ENCODE peak calls at places on chromosomes 6 and 20, in four cellular contexts. One of them, this sample, is unnamed.

GRCh38 chr6:105326216-105326615 is 76.7 kb downstream of the PREP start:
- DNase-seq in SW 1271: no peak
- DNase-seq in left ventricle myocardium superior: no peak
- DNase-seq in nephron progenitor cell: no peak
- DNase-seq in this sample: no peak

GRCh38 chr6:26404534-26404933 is 2.5 kb downstream of the BTN3A1 start:
- DNase-seq in SW 1271: no peak
- DNase-seq in left ventricle myocardium superior: no peak
- DNase-seq in nephron progenitor cell: no peak
- DNase-seq in this sample: no peak

GRCh38 chr20:43191946-43192847 is 2.5 kb upstream of the PTPRT start:
- DNase-seq in SW 1271: no peak
- DNase-seq in left ventricle myocardium superior: no peak
- DNase-seq in nephron progenitor cell: peak
- DNase-seq in this sample: peak

GRCh38 chr6:45132683-45133294 is 195.3 kb upstream of the RUNX2 start:
- DNase-seq in SW 1271: no peak
- DNase-seq in left ventricle myocardium superior: no peak
- DNase-seq in nephron progenitor cell: no peak
- DNase-seq in this sample: no peak

GRCh38 chr6:109772961-109773431 is 81.9 kb downstream of the FIG4 start:
- DNase-seq in SW 1271: no peak
- DNase-seq in left ventricle myocardium superior: peak
- DNase-seq in nephron progenitor cell: no peak
- DNase-seq in this sample: no peak

GRCh38 chr6:157227202-157228166 is 95.8 kb downstream of the TMEM242 start:
- DNase-seq in SW 1271: no peak
- DNase-seq in left ventricle myocardium superior: no peak
- DNase-seq in nephron progenitor cell: no peak
- DNase-seq in this sample: no peak

GRCh38 chr20:891121-892080 is 24.7 kb downstream of the ANGPT4 start:
- DNase-seq in SW 1271: no peak
- DNase-seq in left ventricle myocardium superior: peak
- DNase-seq in nephron progenitor cell: peak
- DNase-seq in this sample: peak

GRCh38 chr6:53603381-53604121 is 58.6 kb upstream of the GCLC start:
- DNase-seq in SW 1271: no peak
- DNase-seq in left ventricle myocardium superior: no peak
- DNase-seq in nephron progenitor cell: no peak
- DNase-seq in this sample: no peak

GRCh38 chr6:45532626-45533258 is 155.0 kb upstream of the SUPT3H start:
- DNase-seq in SW 1271: no peak
- DNase-seq in left ventricle myocardium superior: no peak
- DNase-seq in nephron progenitor cell: no peak
- DNase-seq in this sample: no peak

This sample was measured in GDM1.